ENCODE peak calls at places on chromosomes 5 and 9, in seven cellular contexts. O is hypothalamus, F is AG08396, H is GM04504, D is heart left ventricle, K is small intestine, A is H54. Y is an unnamed sample.

GRCh38 chr5:44640945-44641456 is 167.7 kb upstream of the MRPS30 start:
- DNase-seq in O (no peak), F (no peak), H (no peak), D (no peak), K (no peak), A (no peak), Y (no peak)

GRCh38 chr5:7897014-7897600 is 28.2 kb downstream of the MTRR start:
- DNase-seq in O (no peak), F (peak), H (no peak), D (no peak), K (peak), A (peak), Y (no peak)

GRCh38 chr9:135521608-135522095 is 412 bp downstream of the LCN1 start:
- DNase-seq in O (no peak), F (no peak), H (no peak), D (peak), K (no peak), A (no peak), Y (no peak)

GRCh38 chr5:157107508-157107907 is 1.3 kb downstream of the HAVCR2 start:
- DNase-seq in O (no peak), F (no peak), H (no peak), D (no peak), K (no peak), A (no peak), Y (no peak)

GRCh38 chr5:177256296-177256695 is 47.2 kb downstream of the RAB24 start:
- DNase-seq in O (no peak), F (no peak), H (no peak), D (no peak), K (no peak), A (no peak), Y (no peak)

GRCh38 chr5:10556331-10556807 is 7.5 kb upstream of the ANKRD33B start:
- DNase-seq in O (no peak), F (peak), H (no peak), D (no peak), K (no peak), A (peak), Y (peak)

GRCh38 chr5:150409638-150410523 is 2.8 kb downstream of the CD74 start:
- DNase-seq in O (peak), F (peak), H (peak), D (peak), K (peak), A (peak), Y (peak)

GRCh38 chr9:104970588-104970987 is 42.6 kb upstream of the ABCA1 start:
- DNase-seq in O (no peak), F (no peak), H (no peak), D (no peak), K (no peak), A (no peak), Y (no peak)

GRCh38 chr9:109297899-109298298 is 23.0 kb downstream of the EPB41L4B start:
- DNase-seq in O (no peak), F (no peak), H (no peak), D (no peak), K (peak), A (peak), Y (no peak)

GRCh38 chr5:131814990-131815389 is 18.2 kb upstream of the FNIP1 start:
- DNase-seq in O (no peak), F (peak), H (no peak), D (no peak), K (peak), A (peak), Y (peak)

Y was measured in epithelial cell of proximal tubule.